ENCODE peak calls at places on chromosomes 13 and 19, in four cellular contexts. F is heart right ventricle, S is lower lobe of right lung, I is PC-3. K is an unnamed sample.

GRCh38 chr19:18683109-18683954 is at the start of gene CRTC1:
- DNase-seq in F (peak; percentile 91), S (peak; percentile 90), I (peak; percentile 93), K (peak; percentile 69)

GRCh38 chr19:4115050-4115817 is 8.7 kb downstream of the MAP2K2 start:
- DNase-seq in F (peak; percentile 48), S (no peak), I (no peak), K (no peak)

GRCh38 chr13:37138169-37138568 is 32.7 kb upstream of the CSNK1A1L start:
- DNase-seq in F (no peak), S (no peak), I (peak; percentile 48), K (peak; percentile 61)

GRCh38 chr19:52946322-52947310 is 16.1 kb downstream of the ZNF816 start:
- DNase-seq in F (no peak), S (peak; percentile 88), I (peak; percentile 77), K (no peak)

GRCh38 chr19:17125728-17126677 is 50.4 kb downstream of the MYO9B start:
- DNase-seq in F (peak; percentile 61), S (peak; percentile 84), I (no peak), K (peak; percentile 63)

GRCh38 chr13:23828866-23829265 is 60.3 kb downstream of the MIPEP start:
- DNase-seq in F (no peak), S (no peak), I (no peak), K (no peak)

GRCh38 chr13:46145950-46146349 is 36.0 kb downstream of the LCP1 start:
- DNase-seq in F (no peak), S (no peak), I (no peak), K (no peak)

GRCh38 chr13:50919291-50919690 is 9.7 kb downstream of the RNASEH2B start:
- DNase-seq in F (no peak), S (no peak), I (no peak), K (no peak)

GRCh38 chr13:34967851-34968562 is 25.9 kb downstream of the NBEA start:
- DNase-seq in F (no peak), S (no peak), I (peak; percentile 51), K (no peak)

GRCh38 chr19:2327773-2328400 is 499 bp downstream of the LSM7 start:
- DNase-seq in F (no peak), S (no peak), I (peak; percentile 48), K (peak; percentile 86)

GRCh38 chr19:35528218-35529038 is at the start of gene SBSN:
- DNase-seq in F (no peak), S (no peak), I (peak; percentile 48), K (peak; percentile 25)

GRCh38 chr19:15964231-15964630 is 15.4 kb downstream of the OR10H4 start:
- DNase-seq in F (no peak), S (no peak), I (no peak), K (no peak)

GRCh38 chr19:33295621-33296472 is 6.5 kb downstream of the CEBPA start:
- DNase-seq in F (no peak), S (peak; percentile 14), I (no peak), K (no peak)

GRCh38 chr19:3623716-3624115 is 2.9 kb downstream of the CACTIN start:
- DNase-seq in F (no peak), S (no peak), I (no peak), K (no peak)

GRCh38 chr19:10453852-10454251 is 33.5 kb downstream of the PDE4A start:
- DNase-seq in F (no peak), S (no peak), I (no peak), K (no peak)

GRCh38 chr13:47215741-47216140 is 318.9 kb upstream of the HTR2A start:
- DNase-seq in F (no peak), S (no peak), I (peak; percentile 86), K (peak; percentile 88)

GRCh38 chr19:49085020-49085867 is at the start of gene SNRNP70:
- DNase-seq in F (peak; percentile 99), S (peak; percentile 100), I (peak; percentile 97), K (peak; percentile 99)

GRCh38 chr13:32261567-32261966 is 53.6 kb downstream of the ZAR1L start:
- DNase-seq in F (peak; percentile 91), S (no peak), I (peak; percentile 57), K (peak; percentile 94)

GRCh38 chr13:97001641-97002040 is 7.4 kb upstream of the OXGR1 start:
- DNase-seq in F (no peak), S (no peak), I (no peak), K (no peak)

GRCh38 chr19:21256722-21257121 is 72.5 kb downstream of the ZNF708 start:
- DNase-seq in F (no peak), S (no peak), I (no peak), K (peak; percentile 4)

GRCh38 chr13:51638497-51638871 is 54.2 kb downstream of the WDFY2 start:
- DNase-seq in F (no peak), S (no peak), I (peak; percentile 90), K (no peak)

GRCh38 chr19:772730-773436 is 22.0 kb downstream of the MISP start:
- DNase-seq in F (no peak), S (no peak), I (no peak), K (no peak)

GRCh38 chr13:77893066-77893465 is 25.6 kb downstream of the EDNRB start:
- DNase-seq in F (no peak), S (no peak), I (no peak), K (no peak)

GRCh38 chr13:46160474-46161066 is 21.4 kb downstream of the LCP1 start:
- DNase-seq in F (peak; percentile 31), S (no peak), I (peak; percentile 57), K (peak; percentile 18)

GRCh38 chr13:27131202-27131623 is 40.4 kb downstream of the USP12 start:
- DNase-seq in F (no peak), S (no peak), I (peak; percentile 87), K (no peak)

GRCh38 chr19:13764821-13765394 is 586 bp downstream of the MRI1 start:
- DNase-seq in F (no peak), S (peak; percentile 66), I (peak; percentile 23), K (no peak)

GRCh38 chr19:12652219-12652618 is 14.3 kb downstream of the MAN2B1 start:
- DNase-seq in F (no peak), S (peak; percentile 24), I (no peak), K (no peak)

GRCh38 chr19:1101337-1101698 is 2.5 kb upstream of the GPX4 start:
- DNase-seq in F (peak; percentile 60), S (peak; percentile 77), I (no peak), K (no peak)

GRCh38 chr19:8392017-8392591 is 1.9 kb downstream of the RAB11B start:
- DNase-seq in F (peak; percentile 70), S (peak; percentile 48), I (no peak), K (no peak)

GRCh38 chr19:42286349-42287016 is 15.4 kb upstream of the PRR19 start:
- DNase-seq in F (peak; percentile 54), S (no peak), I (no peak), K (no peak)

GRCh38 chr13:33299626-33300025 is 14.1 kb upstream of the STARD13 start:
- DNase-seq in F (no peak), S (no peak), I (no peak), K (no peak)

GRCh38 chr13:33307820-33308219 is 22.3 kb upstream of the STARD13 start:
- DNase-seq in F (no peak), S (no peak), I (no peak), K (no peak)

GRCh38 chr13:33303885-33304284 is 18.3 kb upstream of the STARD13 start:
- DNase-seq in F (no peak), S (no peak), I (no peak), K (peak; percentile 15)
- TF ChIP-seq CTCF in F (no peak), S (no peak), I (no peak), K (no peak)

GRCh38 chr13:111325941-111326620 is 5.6 kb downstream of the TEX29 start:
- DNase-seq in F (no peak), S (no peak), I (no peak), K (no peak)

GRCh38 chr13:111324736-111325135 is 4.3 kb downstream of the TEX29 start:
- DNase-seq in F (no peak), S (no peak), I (no peak), K (no peak)

GRCh38 chr13:111326621-111326965 is 6.2 kb downstream of the TEX29 start:
- DNase-seq in F (no peak), S (no peak), I (no peak), K (no peak)

GRCh38 chr13:111323950-111324651 is 3.7 kb downstream of the TEX29 start:
- DNase-seq in F (no peak), S (no peak), I (no peak), K (no peak)

DNA sequence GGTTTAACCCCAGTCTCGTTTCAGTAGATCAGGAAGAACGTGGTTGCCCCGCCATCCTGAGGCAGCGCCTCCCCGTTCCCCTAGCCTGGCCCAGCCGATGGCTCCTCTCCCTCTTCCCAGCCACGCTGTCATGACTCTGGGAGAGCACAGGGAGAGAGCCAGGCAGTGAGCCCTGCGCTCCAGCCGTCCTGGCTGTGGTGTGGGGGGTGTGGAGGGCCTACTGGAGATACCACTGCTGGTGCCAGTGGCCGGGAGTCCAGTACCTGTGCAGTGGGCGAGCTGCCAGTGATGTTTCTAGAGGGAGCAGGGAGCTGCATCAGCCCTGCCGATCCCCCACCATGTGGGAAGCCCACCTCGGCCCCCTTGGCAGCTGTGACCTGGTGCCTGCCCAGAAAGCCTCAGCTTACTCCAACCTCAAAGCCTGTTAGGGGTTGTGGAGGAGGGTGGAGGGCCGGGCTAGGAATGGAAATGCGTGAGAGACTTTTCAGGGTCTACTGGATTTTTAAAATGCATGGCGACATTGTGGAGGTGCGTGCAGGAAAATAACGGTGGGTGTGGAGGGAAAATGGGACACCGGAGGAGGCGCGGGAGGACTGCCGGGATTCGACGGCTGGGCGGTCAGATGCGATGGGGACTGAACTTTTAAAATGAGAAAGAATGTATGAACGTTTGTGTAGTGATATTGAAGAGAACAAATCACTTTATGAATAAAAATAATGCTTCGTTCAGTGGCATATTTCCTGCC is 4.9 kb downstream of the TEX29 start:
- DNase-seq in F (no peak), S (no peak), I (no peak), K (no peak)
- H3K27ac ChIP-seq in F (no peak overlapping the region), S (no peak overlapping the region), I (no peak overlapping the region), K (no peak overlapping the region)

DNA sequence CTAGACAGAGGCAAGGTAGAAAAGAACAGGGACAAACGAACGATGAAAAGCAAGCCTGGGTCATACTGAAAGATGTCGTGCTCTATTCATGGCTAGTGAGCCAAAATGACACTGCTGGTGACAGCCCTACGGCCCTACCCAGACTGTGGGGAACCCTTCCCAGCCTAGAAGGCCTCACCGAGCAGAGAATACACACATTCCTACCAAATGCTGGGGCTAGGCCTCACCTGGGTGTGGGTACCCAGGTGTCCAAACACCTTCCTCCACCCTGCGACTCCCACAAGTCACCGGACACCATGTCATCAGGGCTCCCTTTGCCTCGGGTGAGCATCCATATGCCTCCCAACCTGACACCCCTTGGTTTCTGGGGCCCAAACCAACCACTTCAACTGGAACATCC is 85.3 kb upstream of the DOCK9 start:
- DNase-seq in F (no peak), S (no peak), I (no peak), K (no peak)
- H3K27me3 ChIP-seq in F (no peaks in the 10 kb centered on the region), S (no peaks in the 10 kb centered on the region), I (no peaks in the 10 kb centered on the region), K (no peaks in the 10 kb centered on the region)

DNA sequence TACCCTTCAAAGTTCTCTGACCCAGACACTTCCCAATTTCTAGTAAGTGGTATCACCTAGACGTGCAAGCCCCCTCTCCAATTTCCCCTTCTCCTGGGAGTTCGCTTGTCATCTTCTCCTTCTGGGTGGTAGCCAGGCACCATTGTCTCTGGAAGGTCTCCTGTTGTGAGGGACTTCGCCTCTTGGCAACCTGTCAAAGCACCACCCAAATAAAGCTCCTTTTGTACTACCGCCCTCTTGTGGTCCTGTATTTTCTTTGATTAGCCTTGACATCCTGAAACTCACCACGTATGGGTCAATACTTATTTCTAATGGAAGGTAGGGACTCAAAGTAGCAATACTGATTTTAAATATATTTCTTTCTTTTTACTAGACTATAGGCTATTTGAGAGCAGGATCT is 8.2 kb downstream of the GPC5 start:
- DNase-seq in F (no peak), S (no peak), I (peak; percentile 47), K (peak; percentile 37)
- TF ChIP-seq CTCF in F (peak; percentile 23), S (peak; percentile 38), I (peak; percentile 65), K (peak; percentile 74)